ENCODE peak calls at places on chromosome 16, in six cellular contexts. A is astrocyte, F is cardiac fibroblast, I is body of pancreas, R is heart right ventricle, E is breast epithelium. G is an unnamed sample.

GRCh38 chr16:3961449-3961849 is 80.9 kb upstream of the CREBBP start:
- DNase-seq in A (peak), F (no peak), I (peak), R (no peak), E (no peak), G (no peak)

GRCh38 chr16:84603115-84603816 is 14.6 kb downstream of the COTL1 start:
- DNase-seq in A (peak), F (peak), I (peak), R (peak), E (no peak), G (peak)

GRCh38 chr16:81201267-81201666 is 37.2 kb upstream of the BCO1 start:
- DNase-seq in A (no peak), F (no peak), I (peak), R (no peak), E (no peak), G (no peak)

GRCh38 chr16:88810868-88811599 is 694 bp downstream of the APRT start:
- DNase-seq in A (peak), F (peak), I (peak), R (peak), E (peak), G (peak)

GRCh38 chr16:19542138-19542821 is 13.2 kb upstream of the VPS35L start:
- DNase-seq in A (peak), F (no peak), I (no peak), R (no peak), E (no peak), G (no peak)

GRCh38 chr16:6977906-6978305 is 354.7 kb upstream of the RBFOX1 start:
- DNase-seq in A (no peak), F (no peak), I (no peak), R (no peak), E (no peak), G (no peak)

GRCh38 chr16:19136549-19137196 is 22.9 kb downstream of the ITPRIPL2 start:
- DNase-seq in A (no peak), F (peak), I (peak), R (no peak), E (no peak), G (peak)

GRCh38 chr16:583815-584591 is 5.9 kb upstream of the RAB40C start:
- DNase-seq in A (no peak), F (no peak), I (peak), R (no peak), E (no peak), G (no peak)

GRCh38 chr16:25367773-25368172 is 110.1 kb upstream of the ZKSCAN2 start:
- DNase-seq in A (no peak), F (no peak), I (no peak), R (no peak), E (no peak), G (no peak)

GRCh38 chr16:25371342-25371741 is 113.7 kb upstream of the ZKSCAN2 start:
- DNase-seq in A (no peak), F (no peak), I (no peak), R (no peak), E (no peak), G (no peak)

GRCh38 chr16:25374556-25374955 is 116.9 kb upstream of the ZKSCAN2 start:
- DNase-seq in A (no peak), F (no peak), I (no peak), R (no peak), E (no peak), G (no peak)

DNA sequence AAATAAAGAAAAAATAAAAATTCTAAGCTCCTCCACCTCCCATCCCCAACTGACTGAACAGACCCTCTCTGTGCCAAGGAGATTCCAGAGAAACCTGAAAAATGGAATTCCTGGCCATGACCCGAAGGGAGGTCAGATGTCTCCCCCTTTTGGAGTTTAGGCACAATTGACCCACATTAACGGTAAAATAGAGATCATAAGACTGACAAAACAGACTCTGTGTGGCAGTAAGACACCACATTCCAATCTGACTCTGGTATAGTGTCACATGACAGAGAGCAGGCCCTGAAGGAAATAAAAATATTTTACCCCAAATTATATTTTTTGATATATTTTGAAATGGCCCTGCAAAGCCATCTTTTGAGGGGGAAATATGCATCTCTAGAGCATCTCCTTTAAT is 115.1 kb upstream of the ZKSCAN2 start:
- DNase-seq in A (no peak), F (no peak), I (no peak), R (no peak), E (no peak), G (no peak)
- TF ChIP-seq CTCF in A (no peak), F (no peak), I (no peak), R (no peak), E (no peak), G (no peak)

GRCh38 chr16:12319464-12320030 is 343.0 kb downstream of the SNX29 start:
- DNase-seq in A (no peak), F (no peak), I (peak), R (no peak), E (no peak), G (no peak)

GRCh38 chr16:12320298-12320706 is 343.8 kb downstream of the SNX29 start:
- DNase-seq in A (peak), F (no peak), I (no peak), R (no peak), E (no peak), G (peak)

GRCh38 chr16:12321363-12321762 is 344.8 kb downstream of the SNX29 start:
- DNase-seq in A (no peak), F (no peak), I (no peak), R (no peak), E (no peak), G (no peak)

GRCh38 chr16:12324152-12324551 is 347.6 kb downstream of the SNX29 start:
- DNase-seq in A (no peak), F (no peak), I (no peak), R (no peak), E (no peak), G (no peak)

GRCh38 chr16:12323007-12323699 is 346.6 kb downstream of the SNX29 start:
- DNase-seq in A (no peak), F (no peak), I (no peak), R (no peak), E (no peak), G (no peak)
- H3K4me3 ChIP-seq in A (no peak), F (no peak), I (no peak), R (no peak), E (no peak), G (no peak)

GRCh38 chr16:66752958-66753357 is 1.5 kb upstream of the DYNC1LI2 start:
- DNase-seq in A (no peak), F (no peak), I (no peak), R (no peak), E (no peak), G (no peak)

GRCh38 chr16:66752379-66752778 is 970 bp upstream of the DYNC1LI2 start:
- DNase-seq in A (no peak), F (no peak), I (no peak), R (no peak), E (no peak), G (no peak)

GRCh38 chr16:66750279-66751134 is 902 bp downstream of the DYNC1LI2 start:
- DNase-seq in A (no peak), F (no peak), I (no peak), R (no peak), E (no peak), G (no peak)

GRCh38 chr16:66751992-66752322 is 548 bp upstream of the DYNC1LI2 start:
- DNase-seq in A (no peak), F (no peak), I (no peak), R (no peak), E (no peak), G (no peak)

GRCh38 chr16:66751135-66751991 is at the start of gene DYNC1LI2:
- DNase-seq in A (peak), F (peak), I (peak), R (peak), E (peak), G (peak)
- TF ChIP-seq CTCF in A (peak), F (peak), I (peak), R (peak), E (peak), G (peak)

GRCh38 chr16:73067671-73068545 is 20.0 kb upstream of the ZFHX3 start:
- DNase-seq in A (no peak), F (no peak), I (no peak), R (no peak), E (no peak), G (no peak)

GRCh38 chr16:73065617-73066313 is 17.8 kb upstream of the ZFHX3 start:
- DNase-seq in A (no peak), F (peak), I (peak), R (peak), E (no peak), G (no peak)

GRCh38 chr16:73064996-73065349 is 17.0 kb upstream of the ZFHX3 start:
- DNase-seq in A (no peak), F (no peak), I (no peak), R (peak), E (no peak), G (no peak)

GRCh38 chr16:73066927-73067670 is 19.2 kb upstream of the ZFHX3 start:
- DNase-seq in A (no peak), F (peak), I (no peak), R (no peak), E (no peak), G (peak)

DNA sequence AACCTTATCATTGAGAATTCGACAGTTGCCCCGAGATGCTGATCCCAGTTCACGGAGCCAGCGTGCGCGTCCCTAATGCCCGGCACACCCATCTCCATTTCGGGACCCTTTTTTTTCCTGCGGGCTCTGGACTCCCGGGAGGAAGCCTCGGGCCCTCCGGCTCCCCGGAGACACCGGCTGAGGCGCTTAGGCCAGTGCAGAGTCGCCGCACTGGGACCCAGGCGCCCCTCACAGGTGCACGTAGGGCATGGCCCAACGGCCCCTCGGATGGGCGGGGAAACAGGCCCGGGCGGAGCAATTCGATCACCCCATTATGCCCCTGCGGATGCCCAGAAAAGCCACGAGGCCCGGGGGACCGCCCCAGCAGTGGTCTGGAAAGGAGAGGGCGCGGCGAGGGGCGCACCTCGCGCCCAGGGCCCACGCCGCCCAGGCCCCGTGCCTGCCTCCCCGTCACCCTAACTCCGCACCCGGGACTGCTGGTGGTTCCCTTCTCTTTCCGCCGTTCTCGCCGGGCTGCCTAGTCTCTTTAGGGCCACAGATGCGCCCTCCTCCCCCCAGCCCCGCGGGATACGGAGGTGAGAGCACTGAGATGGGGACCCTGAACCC is 18.5 kb upstream of the ZFHX3 start:
- DNase-seq in A (no peak), F (no peak), I (no peak), R (no peak), E (no peak), G (no peak)
- H3K4me3 ChIP-seq in A (no peak), F (no peak), I (no peak), R (peak), E (no peak), G (no peak)

DNA sequence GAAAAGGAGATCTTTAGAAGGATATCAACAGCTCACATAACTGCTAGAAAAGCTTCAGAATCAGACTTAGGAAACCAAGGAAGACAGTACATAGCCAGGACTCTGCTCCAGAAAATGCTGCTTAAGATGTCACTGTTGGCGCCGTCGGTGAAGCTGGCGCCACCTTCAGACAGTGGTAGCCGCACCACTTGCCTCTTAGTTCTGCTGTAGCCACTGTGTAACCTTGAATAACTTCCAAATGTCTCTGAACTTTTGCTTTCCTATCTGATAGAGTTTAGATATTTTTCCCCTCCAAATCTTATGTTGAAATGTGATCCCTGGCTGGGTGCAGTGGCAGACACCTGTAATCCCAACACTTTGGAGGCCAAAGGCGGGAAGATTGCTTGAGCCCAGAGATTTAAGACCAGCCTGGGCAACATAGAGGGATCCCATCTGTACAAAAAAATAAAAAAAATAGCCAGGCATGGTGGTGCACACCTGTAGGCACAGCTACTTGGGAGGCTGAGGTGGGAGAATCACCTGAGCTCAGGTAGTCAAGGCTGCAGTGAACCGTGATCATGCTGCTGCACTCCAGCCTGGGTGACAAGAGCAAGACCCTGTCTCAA is 6.3 kb upstream of the USP31 start:
- DNase-seq in A (no peak), F (peak), I (peak), R (no peak), E (no peak), G (peak)
- TF ChIP-seq CTCF in A (peak), F (peak), I (peak), R (peak), E (no peak), G (peak)

GRCh38 chr16:12095275-12096161 is 119.0 kb downstream of the SNX29 start:
- DNase-seq in A (peak), F (peak), I (peak), R (peak), E (peak), G (peak)
- H3K4me3 ChIP-seq in A (peak), F (no peak), I (no peak), R (peak), E (no peak), G (no peak)

GRCh38 chr16:1964506-1965471 is at the start of gene RPS2:
- DNase-seq in A (peak), F (peak), I (peak), R (peak), E (peak), G (peak)

GRCh38 chr16:1961651-1962067 is 2.3 kb downstream of the NDUFB10 start:
- DNase-seq in A (no peak), F (no peak), I (no peak), R (no peak), E (no peak), G (no peak)

GRCh38 chr16:1966460-1966859 is at the start of gene RNF151:
- DNase-seq in A (no peak), F (no peak), I (no peak), R (no peak), E (no peak), G (no peak)

GRCh38 chr16:1965610-1966009 is 984 bp upstream of the RPS2 start:
- DNase-seq in A (no peak), F (no peak), I (no peak), R (no peak), E (no peak), G (no peak)

DNA sequence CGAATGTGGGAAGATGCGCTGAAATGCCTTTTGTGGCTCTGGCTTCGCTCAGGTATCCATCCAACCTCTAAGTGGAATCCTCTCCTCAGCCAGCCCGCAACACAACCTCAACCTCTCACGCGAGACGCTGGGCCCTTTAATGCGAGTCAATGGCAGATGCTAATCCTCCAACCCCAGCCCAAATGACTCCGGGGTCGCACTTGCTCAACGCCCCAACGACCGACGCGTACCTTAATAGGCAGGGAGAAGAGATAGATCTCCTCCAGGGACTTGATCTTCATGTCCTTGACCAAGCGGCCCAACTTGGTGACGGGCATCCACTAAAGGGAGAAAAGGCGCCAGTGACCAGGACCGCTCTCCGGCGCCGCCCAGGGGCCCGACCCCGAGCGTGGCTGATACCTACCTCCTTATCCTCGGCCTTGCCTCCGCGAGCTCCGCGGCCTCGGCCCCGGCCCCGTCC is 550 bp downstream of the RPS2 start:
- DNase-seq in A (peak), F (no peak), I (peak), R (peak), E (no peak), G (peak)
- TF ChIP-seq CTCF in A (no peak), F (peak), I (peak), R (peak), E (no peak), G (no peak)

DNA sequence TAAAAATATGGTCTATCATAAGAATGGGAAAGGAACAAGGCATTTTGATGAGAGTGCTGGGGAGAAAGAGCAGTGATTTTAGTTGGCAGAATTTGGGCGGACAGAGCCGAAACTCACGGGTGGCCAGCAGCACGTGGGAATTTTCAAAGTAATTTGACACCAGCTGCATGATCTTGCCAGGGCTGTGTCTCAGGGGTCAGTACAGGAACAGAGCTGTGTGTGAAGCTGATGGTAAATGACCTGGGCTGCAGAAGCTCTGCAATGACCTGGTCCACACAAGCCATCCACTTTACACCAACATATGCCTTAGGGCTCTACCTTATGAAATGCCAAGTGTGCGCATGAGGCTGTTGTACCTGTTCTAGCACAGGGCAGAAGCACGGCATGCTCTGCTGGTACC is 112.0 kb downstream of the ZFHX3 start:
- DNase-seq in A (no peak), F (peak), I (peak), R (no peak), E (no peak), G (no peak)
- H3K4me3 ChIP-seq in A (no peak), F (no peak), I (no peak), R (no peak), E (no peak), G (no peak)

GRCh38 chr16:27369806-27370205 is 32.2 kb upstream of the IL21R start:
- DNase-seq in A (peak), F (no peak), I (no peak), R (no peak), E (no peak), G (no peak)
- TF ChIP-seq CTCF in A (no peak), F (no peak), I (no peak), R (no peak), E (no peak), G (no peak)

G was measured in fibroblast of pulmonary artery.